ENCODE peak calls at places on chromosomes 7 and 10, in four cellular contexts. One of them, this sample, is unnamed.

GRCh38 chr10:13337827-13338196 is 10.3 kb downstream of the SEPHS1 start:
- DNase-seq in endothelial cell of umbilical vein: no peak
- DNase-seq in tibial nerve: no peak
- DNase-seq in ovary: no peak
- DNase-seq in this sample: peak; percentile 69

GRCh38 chr7:26675143-26675887 is 189.1 kb downstream of the SKAP2 start:
- DNase-seq in ovary: no peak
- DNase-seq in endothelial cell of umbilical vein: peak; percentile 46
- DNase-seq in tibial nerve: no peak
- DNase-seq in this sample: no peak

GRCh38 chr7:124101173-124101768 is 68.4 kb upstream of the TMEM229A start:
- DNase-seq in endothelial cell of umbilical vein: peak; percentile 44
- DNase-seq in ovary: no peak
- DNase-seq in tibial nerve: no peak
- DNase-seq in this sample: no peak

GRCh38 chr7:94436018-94436604 is 41.4 kb downstream of the COL1A2 start:
- DNase-seq in endothelial cell of umbilical vein: peak; percentile 69
- DNase-seq in tibial nerve: peak; percentile 83
- DNase-seq in ovary: peak; percentile 76
- DNase-seq in this sample: peak; percentile 65

GRCh38 chr10:17430647-17431355 is 23.6 kb downstream of the ST8SIA6 start:
- DNase-seq in endothelial cell of umbilical vein: peak; percentile 87
- DNase-seq in ovary: peak; percentile 89
- DNase-seq in tibial nerve: peak; percentile 91
- DNase-seq in this sample: peak; percentile 72

GRCh38 chr7:27187702-27188665 is 3.0 kb upstream of the HOXA11 start:
- DNase-seq in tibial nerve: no peak
- DNase-seq in ovary: no peak
- DNase-seq in endothelial cell of umbilical vein: no peak
- DNase-seq in this sample: peak; percentile 35

GRCh38 chr10:124149681-124150080 is 56.3 kb upstream of the CHST15 start:
- DNase-seq in endothelial cell of umbilical vein: no peak
- DNase-seq in ovary: no peak
- DNase-seq in tibial nerve: no peak
- DNase-seq in this sample: peak; percentile 35

GRCh38 chr10:27360581-27361172 is 120.1 kb upstream of the ACBD5 start:
- DNase-seq in endothelial cell of umbilical vein: peak; percentile 75
- DNase-seq in tibial nerve: peak; percentile 67
- DNase-seq in ovary: peak; percentile 27
- DNase-seq in this sample: peak; percentile 81

GRCh38 chr7:152145853-152146466 is 120.5 kb downstream of the GALNT11 start:
- DNase-seq in endothelial cell of umbilical vein: peak; percentile 95
- DNase-seq in ovary: no peak
- DNase-seq in tibial nerve: peak; percentile 35
- DNase-seq in this sample: peak; percentile 28

GRCh38 chr7:116173051-116174028 is 37.0 kb upstream of the TES start:
- DNase-seq in ovary: no peak
- DNase-seq in endothelial cell of umbilical vein: peak; percentile 84
- DNase-seq in tibial nerve: peak; percentile 46
- DNase-seq in this sample: no peak

GRCh38 chr7:102044984-102045673 is 227.7 kb downstream of the CUX1 start:
- DNase-seq in endothelial cell of umbilical vein: no peak
- DNase-seq in tibial nerve: peak; percentile 51
- DNase-seq in ovary: peak; percentile 73
- DNase-seq in this sample: no peak

GRCh38 chr10:43224321-43224720 is 42.5 kb downstream of the RASGEF1A start:
- DNase-seq in ovary: no peak
- DNase-seq in tibial nerve: no peak
- DNase-seq in endothelial cell of umbilical vein: no peak
- DNase-seq in this sample: no peak

GRCh38 chr7:107396990-107397389 is 72.9 kb upstream of the GPR22 start:
- DNase-seq in tibial nerve: no peak
- DNase-seq in endothelial cell of umbilical vein: no peak
- DNase-seq in ovary: no peak
- DNase-seq in this sample: no peak

GRCh38 chr7:132614428-132615076 is 38.3 kb upstream of the PLXNA4 start:
- DNase-seq in ovary: no peak
- DNase-seq in tibial nerve: peak; percentile 24
- DNase-seq in endothelial cell of umbilical vein: peak; percentile 47
- DNase-seq in this sample: peak; percentile 12

GRCh38 chr7:157405914-157406810 is 69.4 kb downstream of the DNAJB6 start:
- DNase-seq in endothelial cell of umbilical vein: no peak
- DNase-seq in ovary: peak; percentile 16
- DNase-seq in tibial nerve: no peak
- DNase-seq in this sample: no peak

GRCh38 chr7:139523199-139523941 is at the start of gene CLEC2L:
- DNase-seq in tibial nerve: no peak
- DNase-seq in ovary: no peak
- DNase-seq in endothelial cell of umbilical vein: no peak
- DNase-seq in this sample: no peak

GRCh38 chr10:90138844-90139243 is 437.5 kb downstream of the KIF20B start:
- DNase-seq in tibial nerve: no peak
- DNase-seq in endothelial cell of umbilical vein: peak; percentile 6
- DNase-seq in ovary: no peak
- DNase-seq in this sample: no peak

GRCh38 chr10:51367120-51367519 is 292.8 kb downstream of the PRKG1 start:
- DNase-seq in endothelial cell of umbilical vein: no peak
- DNase-seq in ovary: no peak
- DNase-seq in tibial nerve: no peak
- DNase-seq in this sample: no peak

GRCh38 chr10:5628798-5629788 is 37.3 kb downstream of the ASB13 start:
- DNase-seq in tibial nerve: no peak
- DNase-seq in endothelial cell of umbilical vein: peak; percentile 55
- DNase-seq in ovary: no peak
- DNase-seq in this sample: no peak

GRCh38 chr7:18583305-18583704 is 87.8 kb downstream of the HDAC9 start:
- DNase-seq in ovary: no peak
- DNase-seq in endothelial cell of umbilical vein: no peak
- DNase-seq in tibial nerve: no peak
- DNase-seq in this sample: no peak

GRCh38 chr10:80444646-80445319 is 9.3 kb upstream of the TSPAN14 start:
- DNase-seq in tibial nerve: peak; percentile 82
- DNase-seq in ovary: peak; percentile 47
- DNase-seq in endothelial cell of umbilical vein: peak; percentile 70
- DNase-seq in this sample: peak; percentile 63

GRCh38 chr10:118721005-118721876 is 33.5 kb downstream of the CACUL1 start:
- DNase-seq in ovary: no peak
- DNase-seq in tibial nerve: peak; percentile 98
- DNase-seq in endothelial cell of umbilical vein: peak; percentile 75
- DNase-seq in this sample: peak; percentile 58

GRCh38 chr7:5750026-5750425 is 31.4 kb downstream of the RNF216 start:
- DNase-seq in endothelial cell of umbilical vein: no peak
- DNase-seq in tibial nerve: no peak
- DNase-seq in ovary: no peak
- DNase-seq in this sample: no peak

GRCh38 chr10:110074986-110075664 is 67.3 kb downstream of the ADD3 start:
- DNase-seq in ovary: no peak
- DNase-seq in endothelial cell of umbilical vein: peak; percentile 92
- DNase-seq in tibial nerve: no peak
- DNase-seq in this sample: no peak

GRCh38 chr7:42156541-42156865 is 80.5 kb downstream of the GLI3 start:
- DNase-seq in ovary: no peak
- DNase-seq in endothelial cell of umbilical vein: no peak
- DNase-seq in tibial nerve: no peak
- DNase-seq in this sample: no peak

GRCh38 chr7:6516387-6516983 is 34.8 kb downstream of the GRID2IP start:
- DNase-seq in tibial nerve: peak; percentile 84
- DNase-seq in ovary: peak; percentile 81
- DNase-seq in endothelial cell of umbilical vein: peak; percentile 71
- DNase-seq in this sample: peak; percentile 86

GRCh38 chr7:157087646-157088045 is 51.1 kb upstream of the UBE3C start:
- DNase-seq in endothelial cell of umbilical vein: no peak
- DNase-seq in ovary: no peak
- DNase-seq in tibial nerve: no peak
- DNase-seq in this sample: no peak

GRCh38 chr10:22420787-22421517 is 75.7 kb downstream of the SPAG6 start:
- DNase-seq in endothelial cell of umbilical vein: peak; percentile 47
- DNase-seq in tibial nerve: no peak
- DNase-seq in ovary: no peak
- DNase-seq in this sample: no peak

GRCh38 chr7:17185690-17186070 is 112.8 kb upstream of the AHR start:
- DNase-seq in tibial nerve: no peak
- DNase-seq in ovary: no peak
- DNase-seq in endothelial cell of umbilical vein: peak; percentile 45
- DNase-seq in this sample: no peak

GRCh38 chr7:101691822-101692384 is 62.8 kb upstream of the MYL10 start:
- DNase-seq in ovary: no peak
- DNase-seq in endothelial cell of umbilical vein: no peak
- DNase-seq in tibial nerve: no peak
- DNase-seq in this sample: peak; percentile 64

GRCh38 chr10:73625004-73625883 is 16.0 kb downstream of the MYOZ1 start:
- DNase-seq in endothelial cell of umbilical vein: peak; percentile 47
- DNase-seq in tibial nerve: no peak
- DNase-seq in ovary: peak; percentile 30
- DNase-seq in this sample: peak; percentile 32

GRCh38 chr7:54967384-54967783 is 51.4 kb upstream of the EGFR start:
- DNase-seq in ovary: no peak
- DNase-seq in tibial nerve: no peak
- DNase-seq in endothelial cell of umbilical vein: no peak
- DNase-seq in this sample: no peak

GRCh38 chr10:77501152-77501845 is 136.3 kb downstream of the KCNMA1 start:
- DNase-seq in tibial nerve: no peak
- DNase-seq in endothelial cell of umbilical vein: no peak
- DNase-seq in ovary: peak; percentile 25
- DNase-seq in this sample: no peak

GRCh38 chr10:67779455-67780205 is 58.4 kb downstream of the DNAJC12 start:
- DNase-seq in endothelial cell of umbilical vein: peak; percentile 75
- DNase-seq in ovary: peak; percentile 61
- DNase-seq in tibial nerve: peak; percentile 90
- DNase-seq in this sample: peak; percentile 63

GRCh38 chr7:106153891-106154449 is 41.9 kb upstream of the SYPL1 start:
- DNase-seq in tibial nerve: peak; percentile 74
- DNase-seq in ovary: peak; percentile 84
- DNase-seq in endothelial cell of umbilical vein: peak; percentile 80
- DNase-seq in this sample: peak; percentile 84

DNA sequence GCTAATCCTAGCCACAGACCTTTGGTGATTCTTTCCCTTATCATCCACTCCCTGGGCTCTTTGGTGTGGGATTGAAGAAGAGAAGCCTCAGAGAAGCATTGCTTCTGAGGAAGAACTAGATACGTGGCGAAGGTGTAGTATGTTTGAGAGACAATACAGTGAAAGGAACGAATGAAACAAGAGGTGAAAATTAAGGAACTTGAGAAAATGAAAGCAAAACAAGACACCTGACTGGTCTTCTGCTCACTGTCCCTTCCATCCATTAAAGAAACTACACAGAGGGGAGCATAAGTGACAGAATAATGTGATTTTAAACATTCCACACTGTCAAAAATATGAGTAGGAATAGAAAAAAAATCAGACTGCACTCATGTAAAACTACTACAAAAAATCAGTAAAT is 219.6 kb upstream of the NPSR1 start:
- DNase-seq in tibial nerve: no peak
- DNase-seq in ovary: no peak
- DNase-seq in endothelial cell of umbilical vein: no peak
- DNase-seq in this sample: no peak
- H3K4me3 ChIP-seq in tibial nerve: no peak overlapping the region
- H3K4me3 ChIP-seq in ovary: no peak overlapping the region
- H3K4me3 ChIP-seq in endothelial cell of umbilical vein: no peak overlapping the region
- H3K4me3 ChIP-seq in this sample: no peak overlapping the region

GRCh38 chr7:47581821-47582747 is at the start of gene TNS3:
- DNase-seq in endothelial cell of umbilical vein: no peak
- DNase-seq in ovary: peak; percentile 71
- DNase-seq in tibial nerve: no peak
- DNase-seq in this sample: peak; percentile 69
- TF ChIP-seq POLR2A in endothelial cell of umbilical vein: no peak
- TF ChIP-seq POLR2A in ovary: no peak
- TF ChIP-seq POLR2A in tibial nerve: peak; percentile 21
- TF ChIP-seq POLR2A in this sample: peak; percentile 61

DNA sequence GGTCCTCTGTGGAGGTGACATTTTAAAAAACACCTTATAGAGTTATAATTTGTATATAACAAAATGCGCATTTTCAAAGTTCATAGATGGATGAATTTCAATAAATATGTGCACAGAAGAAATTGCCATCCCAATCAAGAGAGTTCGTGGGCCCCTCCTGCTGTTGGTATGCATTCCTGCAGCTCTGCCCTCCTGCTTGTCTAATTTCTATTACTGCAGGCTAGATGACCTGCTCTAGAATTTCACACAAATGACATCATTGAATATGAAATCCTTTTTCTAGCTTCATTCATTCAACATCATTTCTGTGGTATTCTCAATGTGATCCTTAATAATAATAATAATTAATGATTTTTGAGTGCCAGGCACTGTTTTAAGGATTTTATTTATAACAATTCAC is 348.2 kb downstream of the SDK1 start:
- DNase-seq in endothelial cell of umbilical vein: no peak
- DNase-seq in ovary: no peak
- DNase-seq in tibial nerve: no peak
- DNase-seq in this sample: no peak
- TF ChIP-seq CTCF in endothelial cell of umbilical vein: no peak
- TF ChIP-seq CTCF in ovary: no peak
- TF ChIP-seq CTCF in tibial nerve: no peak
- TF ChIP-seq CTCF in this sample: no peak

DNA sequence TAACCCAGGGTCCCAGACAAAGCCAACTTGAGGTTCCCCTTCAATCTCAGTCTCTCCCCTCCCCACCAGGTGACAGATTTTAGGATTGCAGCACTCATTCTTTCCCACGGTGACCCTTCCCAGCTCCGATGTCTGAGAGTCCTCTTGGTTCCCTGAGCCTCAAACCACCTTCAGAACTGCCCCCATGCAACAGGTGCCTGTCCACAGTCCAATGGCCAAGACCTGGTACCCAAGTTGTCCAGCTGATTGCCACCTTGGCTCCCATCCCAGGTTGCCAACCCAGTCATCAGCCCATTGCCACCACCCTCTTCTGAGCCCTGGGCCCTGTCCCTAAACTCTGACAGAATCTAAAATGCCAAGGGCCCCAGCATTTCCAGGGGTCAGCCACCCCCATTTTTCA is 53.5 kb downstream of the SLIT1 start:
- DNase-seq in tibial nerve: no peak
- DNase-seq in endothelial cell of umbilical vein: no peak
- DNase-seq in ovary: no peak
- DNase-seq in this sample: no peak
- H3K4me3 ChIP-seq in tibial nerve: no peak overlapping the region
- H3K4me3 ChIP-seq in endothelial cell of umbilical vein: no peak overlapping the region
- H3K4me3 ChIP-seq in ovary: no peak overlapping the region
- H3K4me3 ChIP-seq in this sample: no peak overlapping the region